ENCODE peak calls at places on chromosomes 1 and 21, in seven cellular contexts. One of them, this sample, is unnamed.
A peak's percentile ranks its signal among the peaks of the same experiment; 100 is the strongest.

GRCh38 chr1:41449326-41449921 is 35.1 kb downstream of the EDN2 start:
- DNase-seq in NCI-H1436: no peak
- DNase-seq in GM03348: no peak
- DNase-seq in NCI-H526 treated with DMSO at 0.1 percent for 48 hours: no peak
- DNase-seq in Kasumi-1: no peak
- DNase-seq in activated naive CD8-positive, alpha-beta T cell treated with anti-CD3 and anti-CD28 coated beads, Interleukin-2, amount 50 U/mL, for 24 hours: no peak
- DNase-seq in iris pigment epithelial cell: no peak
- DNase-seq in this sample: no peak

GRCh38 chr1:10726355-10726754 is 70.1 kb downstream of the CASZ1 start:
- DNase-seq in activated naive CD8-positive, alpha-beta T cell treated with anti-CD3 and anti-CD28 coated beads, Interleukin-2, amount 50 U/mL, for 24 hours: no peak
- DNase-seq in NCI-H526 treated with DMSO at 0.1 percent for 48 hours: no peak
- DNase-seq in NCI-H1436: no peak
- DNase-seq in iris pigment epithelial cell: no peak
- DNase-seq in GM03348: no peak
- DNase-seq in Kasumi-1: no peak
- DNase-seq in this sample: no peak

GRCh38 chr1:6111571-6111970 is 65.9 kb downstream of the KCNAB2 start:
- DNase-seq in GM03348: no peak
- DNase-seq in NCI-H526 treated with DMSO at 0.1 percent for 48 hours: no peak
- DNase-seq in activated naive CD8-positive, alpha-beta T cell treated with anti-CD3 and anti-CD28 coated beads, Interleukin-2, amount 50 U/mL, for 24 hours: no peak
- DNase-seq in Kasumi-1: no peak
- DNase-seq in NCI-H1436: no peak
- DNase-seq in iris pigment epithelial cell: no peak
- DNase-seq in this sample: no peak

GRCh38 chr1:171802207-171802606 is 20.7 kb downstream of the METTL13 start:
- DNase-seq in GM03348: no peak
- DNase-seq in activated naive CD8-positive, alpha-beta T cell treated with anti-CD3 and anti-CD28 coated beads, Interleukin-2, amount 50 U/mL, for 24 hours: no peak
- DNase-seq in iris pigment epithelial cell: no peak
- DNase-seq in NCI-H1436: no peak
- DNase-seq in NCI-H526 treated with DMSO at 0.1 percent for 48 hours: no peak
- DNase-seq in Kasumi-1: no peak
- DNase-seq in this sample: no peak

GRCh38 chr1:162772571-162773154 is 17.8 kb upstream of the HSD17B7 start:
- DNase-seq in activated naive CD8-positive, alpha-beta T cell treated with anti-CD3 and anti-CD28 coated beads, Interleukin-2, amount 50 U/mL, for 24 hours: no peak
- DNase-seq in NCI-H526 treated with DMSO at 0.1 percent for 48 hours: no peak
- DNase-seq in GM03348: peak; percentile 56
- DNase-seq in NCI-H1436: no peak
- DNase-seq in Kasumi-1: no peak
- DNase-seq in iris pigment epithelial cell: peak; percentile 18
- DNase-seq in this sample: no peak

GRCh38 chr1:219465247-219466093 is 147.4 kb downstream of the ZC3H11B start:
- DNase-seq in GM03348: peak; percentile 27
- DNase-seq in NCI-H1436: no peak
- DNase-seq in activated naive CD8-positive, alpha-beta T cell treated with anti-CD3 and anti-CD28 coated beads, Interleukin-2, amount 50 U/mL, for 24 hours: no peak
- DNase-seq in NCI-H526 treated with DMSO at 0.1 percent for 48 hours: no peak
- DNase-seq in iris pigment epithelial cell: peak; percentile 3
- DNase-seq in Kasumi-1: no peak
- DNase-seq in this sample: no peak

GRCh38 chr1:53693773-53694717 is 44.9 kb downstream of the GLIS1 start:
- DNase-seq in activated naive CD8-positive, alpha-beta T cell treated with anti-CD3 and anti-CD28 coated beads, Interleukin-2, amount 50 U/mL, for 24 hours: no peak
- DNase-seq in GM03348: no peak
- DNase-seq in Kasumi-1: no peak
- DNase-seq in NCI-H1436: no peak
- DNase-seq in NCI-H526 treated with DMSO at 0.1 percent for 48 hours: no peak
- DNase-seq in iris pigment epithelial cell: peak; percentile 62
- DNase-seq in this sample: no peak

GRCh38 chr1:230291731-230292620 is 134.2 kb downstream of the PGBD5 start:
- DNase-seq in NCI-H1436: no peak
- DNase-seq in NCI-H526 treated with DMSO at 0.1 percent for 48 hours: no peak
- DNase-seq in GM03348: no peak
- DNase-seq in Kasumi-1: no peak
- DNase-seq in iris pigment epithelial cell: no peak
- DNase-seq in activated naive CD8-positive, alpha-beta T cell treated with anti-CD3 and anti-CD28 coated beads, Interleukin-2, amount 50 U/mL, for 24 hours: no peak
- DNase-seq in this sample: no peak

GRCh38 chr1:181141431-181141910 is 53.0 kb downstream of the IER5 start:
- DNase-seq in NCI-H526 treated with DMSO at 0.1 percent for 48 hours: no peak
- DNase-seq in Kasumi-1: no peak
- DNase-seq in GM03348: peak; percentile 69
- DNase-seq in activated naive CD8-positive, alpha-beta T cell treated with anti-CD3 and anti-CD28 coated beads, Interleukin-2, amount 50 U/mL, for 24 hours: peak; percentile 74
- DNase-seq in iris pigment epithelial cell: peak; percentile 84
- DNase-seq in NCI-H1436: no peak
- DNase-seq in this sample: no peak

GRCh38 chr1:157963713-157964112 is 29.7 kb upstream of the KIRREL1 start:
- DNase-seq in NCI-H526 treated with DMSO at 0.1 percent for 48 hours: peak; percentile 69
- DNase-seq in iris pigment epithelial cell: peak; percentile 48
- DNase-seq in Kasumi-1: peak; percentile 47
- DNase-seq in GM03348: peak; percentile 85
- DNase-seq in NCI-H1436: peak; percentile 5
- DNase-seq in activated naive CD8-positive, alpha-beta T cell treated with anti-CD3 and anti-CD28 coated beads, Interleukin-2, amount 50 U/mL, for 24 hours: peak; percentile 68
- DNase-seq in this sample: peak; percentile 52

GRCh38 chr1:30683699-30684098 is 39.7 kb downstream of the MATN1 start:
- DNase-seq in GM03348: no peak
- DNase-seq in iris pigment epithelial cell: no peak
- DNase-seq in NCI-H1436: no peak
- DNase-seq in activated naive CD8-positive, alpha-beta T cell treated with anti-CD3 and anti-CD28 coated beads, Interleukin-2, amount 50 U/mL, for 24 hours: no peak
- DNase-seq in Kasumi-1: no peak
- DNase-seq in NCI-H526 treated with DMSO at 0.1 percent for 48 hours: no peak
- DNase-seq in this sample: no peak

GRCh38 chr1:34057347-34057746 is 107.7 kb downstream of the CSMD2 start:
- DNase-seq in activated naive CD8-positive, alpha-beta T cell treated with anti-CD3 and anti-CD28 coated beads, Interleukin-2, amount 50 U/mL, for 24 hours: no peak
- DNase-seq in NCI-H1436: peak; percentile 49
- DNase-seq in GM03348: no peak
- DNase-seq in Kasumi-1: no peak
- DNase-seq in iris pigment epithelial cell: no peak
- DNase-seq in NCI-H526 treated with DMSO at 0.1 percent for 48 hours: peak; percentile 83
- DNase-seq in this sample: no peak

GRCh38 chr1:207938016-207938415 is 27.1 kb upstream of the CD34 start:
- DNase-seq in Kasumi-1: peak; percentile 26
- DNase-seq in iris pigment epithelial cell: peak; percentile 68
- DNase-seq in NCI-H1436: peak; percentile 30
- DNase-seq in GM03348: peak; percentile 31
- DNase-seq in activated naive CD8-positive, alpha-beta T cell treated with anti-CD3 and anti-CD28 coated beads, Interleukin-2, amount 50 U/mL, for 24 hours: no peak
- DNase-seq in NCI-H526 treated with DMSO at 0.1 percent for 48 hours: no peak
- DNase-seq in this sample: no peak

GRCh38 chr1:226656201-226656600 is 82.9 kb downstream of the ITPKB start:
- DNase-seq in iris pigment epithelial cell: no peak
- DNase-seq in NCI-H1436: no peak
- DNase-seq in NCI-H526 treated with DMSO at 0.1 percent for 48 hours: no peak
- DNase-seq in Kasumi-1: no peak
- DNase-seq in GM03348: no peak
- DNase-seq in activated naive CD8-positive, alpha-beta T cell treated with anti-CD3 and anti-CD28 coated beads, Interleukin-2, amount 50 U/mL, for 24 hours: no peak
- DNase-seq in this sample: no peak

GRCh38 chr21:46307625-46308024 is 16.0 kb downstream of the C21orf58 start:
- DNase-seq in NCI-H526 treated with DMSO at 0.1 percent for 48 hours: no peak
- DNase-seq in GM03348: peak; percentile 35
- DNase-seq in Kasumi-1: no peak
- DNase-seq in iris pigment epithelial cell: peak; percentile 67
- DNase-seq in NCI-H1436: no peak
- DNase-seq in activated naive CD8-positive, alpha-beta T cell treated with anti-CD3 and anti-CD28 coated beads, Interleukin-2, amount 50 U/mL, for 24 hours: no peak
- DNase-seq in this sample: no peak